ENCODE peak calls at places on chromosome 3, in five cellular contexts. One of them, this sample, is unnamed.

GRCh38 chr3:111333642-111334041 is 208.4 kb upstream of the CD96 start:
- DNase-seq in epithelial cell of proximal tubule: no peak
- DNase-seq in adrenal gland: no peak
- DNase-seq in breast epithelium: no peak
- DNase-seq in HepG2: no peak
- DNase-seq in this sample: no peak

GRCh38 chr3:28986922-28987321 is 293.9 kb upstream of the RBMS3 start:
- DNase-seq in epithelial cell of proximal tubule: no peak
- DNase-seq in breast epithelium: no peak
- DNase-seq in HepG2: no peak
- DNase-seq in adrenal gland: no peak
- DNase-seq in this sample: no peak

GRCh38 chr3:174581551-174581950 is 277.6 kb upstream of the NAALADL2 start:
- DNase-seq in epithelial cell of proximal tubule: no peak
- DNase-seq in breast epithelium: no peak
- DNase-seq in adrenal gland: no peak
- DNase-seq in HepG2: no peak
- DNase-seq in this sample: no peak

GRCh38 chr3:13419356-13420050 is 619 bp downstream of the NUP210 start:
- DNase-seq in breast epithelium: no peak
- DNase-seq in adrenal gland: peak; percentile 50
- DNase-seq in epithelial cell of proximal tubule: no peak
- DNase-seq in HepG2: no peak
- DNase-seq in this sample: no peak

GRCh38 chr3:179464296-179465092 is 13.2 kb upstream of the GNB4 start:
- DNase-seq in epithelial cell of proximal tubule: no peak
- DNase-seq in adrenal gland: no peak
- DNase-seq in breast epithelium: peak; percentile 75
- DNase-seq in HepG2: no peak
- DNase-seq in this sample: peak; percentile 47

GRCh38 chr3:41265823-41266273 is 66.5 kb downstream of the CTNNB1 start:
- DNase-seq in adrenal gland: no peak
- DNase-seq in HepG2: peak; percentile 96
- DNase-seq in breast epithelium: no peak
- DNase-seq in epithelial cell of proximal tubule: no peak
- DNase-seq in this sample: no peak

GRCh38 chr3:112653881-112654300 is 12.9 kb upstream of the CCDC80 start:
- DNase-seq in breast epithelium: no peak
- DNase-seq in HepG2: no peak
- DNase-seq in epithelial cell of proximal tubule: no peak
- DNase-seq in adrenal gland: no peak
- DNase-seq in this sample: no peak

GRCh38 chr3:113132571-113132996 is 78.8 kb upstream of the BOC start:
- DNase-seq in epithelial cell of proximal tubule: no peak
- DNase-seq in adrenal gland: no peak
- DNase-seq in breast epithelium: no peak
- DNase-seq in HepG2: peak; percentile 1
- DNase-seq in this sample: no peak

GRCh38 chr3:17195856-17196604 is 311.3 kb downstream of the PLCL2 start:
- DNase-seq in epithelial cell of proximal tubule: no peak
- DNase-seq in adrenal gland: no peak
- DNase-seq in HepG2: no peak
- DNase-seq in breast epithelium: no peak
- DNase-seq in this sample: no peak

GRCh38 chr3:21654662-21655061 is 96.3 kb downstream of the ZNF385D start:
- DNase-seq in adrenal gland: no peak
- DNase-seq in HepG2: no peak
- DNase-seq in epithelial cell of proximal tubule: no peak
- DNase-seq in breast epithelium: no peak
- DNase-seq in this sample: no peak

GRCh38 chr3:38129058-38129457 is 7.9 kb downstream of the ACAA1 start:
- DNase-seq in epithelial cell of proximal tubule: no peak
- DNase-seq in adrenal gland: peak; percentile 29
- DNase-seq in breast epithelium: no peak
- DNase-seq in HepG2: no peak
- DNase-seq in this sample: peak; percentile 78

GRCh38 chr3:29144361-29144760 is 136.5 kb upstream of the RBMS3 start:
- DNase-seq in adrenal gland: no peak
- DNase-seq in breast epithelium: no peak
- DNase-seq in epithelial cell of proximal tubule: no peak
- DNase-seq in HepG2: no peak
- DNase-seq in this sample: no peak

GRCh38 chr3:188197388-188197847 is 43.5 kb downstream of the LPP start:
- DNase-seq in adrenal gland: no peak
- DNase-seq in HepG2: no peak
- DNase-seq in epithelial cell of proximal tubule: no peak
- DNase-seq in breast epithelium: no peak
- DNase-seq in this sample: no peak

GRCh38 chr3:168545591-168545990 is 449.9 kb upstream of the GOLIM4 start:
- DNase-seq in breast epithelium: no peak
- DNase-seq in epithelial cell of proximal tubule: no peak
- DNase-seq in HepG2: no peak
- DNase-seq in adrenal gland: no peak
- DNase-seq in this sample: no peak

GRCh38 chr3:167559922-167560321 is 86.1 kb upstream of the SERPINI2 start:
- DNase-seq in breast epithelium: no peak
- DNase-seq in HepG2: no peak
- DNase-seq in adrenal gland: no peak
- DNase-seq in epithelial cell of proximal tubule: no peak
- DNase-seq in this sample: no peak

GRCh38 chr3:8741581-8742355 is 8.2 kb downstream of the CAV3 start:
- DNase-seq in HepG2: peak; percentile 89
- DNase-seq in adrenal gland: peak; percentile 51
- DNase-seq in breast epithelium: peak; percentile 16
- DNase-seq in epithelial cell of proximal tubule: no peak
- DNase-seq in this sample: peak; percentile 40

GRCh38 chr3:4716731-4717362 is 223.7 kb downstream of the ITPR1 start:
- DNase-seq in epithelial cell of proximal tubule: no peak
- DNase-seq in adrenal gland: no peak
- DNase-seq in breast epithelium: no peak
- DNase-seq in HepG2: no peak
- DNase-seq in this sample: no peak

GRCh38 chr3:112390783-112391641 is 58.1 kb downstream of the CD200 start:
- DNase-seq in HepG2: no peak
- DNase-seq in adrenal gland: no peak
- DNase-seq in epithelial cell of proximal tubule: no peak
- DNase-seq in breast epithelium: peak; percentile 40
- DNase-seq in this sample: no peak

GRCh38 chr3:21042184-21042583 is 708.8 kb downstream of the ZNF385D start:
- DNase-seq in adrenal gland: no peak
- DNase-seq in epithelial cell of proximal tubule: no peak
- DNase-seq in HepG2: no peak
- DNase-seq in breast epithelium: no peak
- DNase-seq in this sample: no peak

GRCh38 chr3:73759290-73759689 is 134.5 kb upstream of the PDZRN3 start:
- DNase-seq in epithelial cell of proximal tubule: no peak
- DNase-seq in adrenal gland: no peak
- DNase-seq in breast epithelium: no peak
- DNase-seq in HepG2: no peak
- DNase-seq in this sample: no peak

GRCh38 chr3:32384938-32385337 is 6.7 kb upstream of the CMTM7 start:
- DNase-seq in breast epithelium: no peak
- DNase-seq in HepG2: no peak
- DNase-seq in epithelial cell of proximal tubule: no peak
- DNase-seq in adrenal gland: no peak
- DNase-seq in this sample: no peak

GRCh38 chr3:135238201-135238600 is 443.1 kb downstream of the EPHB1 start:
- DNase-seq in breast epithelium: no peak
- DNase-seq in adrenal gland: no peak
- DNase-seq in epithelial cell of proximal tubule: no peak
- DNase-seq in HepG2: no peak
- DNase-seq in this sample: no peak

GRCh38 chr3:184912166-184912565 is 100.2 kb downstream of the VPS8 start:
- DNase-seq in adrenal gland: no peak
- DNase-seq in HepG2: no peak
- DNase-seq in epithelial cell of proximal tubule: no peak
- DNase-seq in breast epithelium: no peak
- DNase-seq in this sample: no peak

GRCh38 chr3:108662141-108662738 is 72.7 kb downstream of the DZIP3 start:
- DNase-seq in breast epithelium: no peak
- DNase-seq in HepG2: peak; percentile 56
- DNase-seq in epithelial cell of proximal tubule: peak; percentile 35
- DNase-seq in adrenal gland: peak; percentile 32
- DNase-seq in this sample: no peak

GRCh38 chr3:52221563-52222318 is 3.7 kb downstream of the TLR9 start:
- DNase-seq in breast epithelium: no peak
- DNase-seq in adrenal gland: no peak
- DNase-seq in HepG2: no peak
- DNase-seq in epithelial cell of proximal tubule: no peak
- DNase-seq in this sample: no peak

GRCh38 chr3:173109143-173109542 is 31.9 kb downstream of the SPATA16 start:
- DNase-seq in HepG2: no peak
- DNase-seq in adrenal gland: no peak
- DNase-seq in epithelial cell of proximal tubule: no peak
- DNase-seq in breast epithelium: no peak
- DNase-seq in this sample: no peak

GRCh38 chr3:47362704-47363103 is 18.1 kb upstream of the PTPN23 start:
- DNase-seq in HepG2: no peak
- DNase-seq in epithelial cell of proximal tubule: no peak
- DNase-seq in breast epithelium: no peak
- DNase-seq in adrenal gland: no peak
- DNase-seq in this sample: no peak

DNA sequence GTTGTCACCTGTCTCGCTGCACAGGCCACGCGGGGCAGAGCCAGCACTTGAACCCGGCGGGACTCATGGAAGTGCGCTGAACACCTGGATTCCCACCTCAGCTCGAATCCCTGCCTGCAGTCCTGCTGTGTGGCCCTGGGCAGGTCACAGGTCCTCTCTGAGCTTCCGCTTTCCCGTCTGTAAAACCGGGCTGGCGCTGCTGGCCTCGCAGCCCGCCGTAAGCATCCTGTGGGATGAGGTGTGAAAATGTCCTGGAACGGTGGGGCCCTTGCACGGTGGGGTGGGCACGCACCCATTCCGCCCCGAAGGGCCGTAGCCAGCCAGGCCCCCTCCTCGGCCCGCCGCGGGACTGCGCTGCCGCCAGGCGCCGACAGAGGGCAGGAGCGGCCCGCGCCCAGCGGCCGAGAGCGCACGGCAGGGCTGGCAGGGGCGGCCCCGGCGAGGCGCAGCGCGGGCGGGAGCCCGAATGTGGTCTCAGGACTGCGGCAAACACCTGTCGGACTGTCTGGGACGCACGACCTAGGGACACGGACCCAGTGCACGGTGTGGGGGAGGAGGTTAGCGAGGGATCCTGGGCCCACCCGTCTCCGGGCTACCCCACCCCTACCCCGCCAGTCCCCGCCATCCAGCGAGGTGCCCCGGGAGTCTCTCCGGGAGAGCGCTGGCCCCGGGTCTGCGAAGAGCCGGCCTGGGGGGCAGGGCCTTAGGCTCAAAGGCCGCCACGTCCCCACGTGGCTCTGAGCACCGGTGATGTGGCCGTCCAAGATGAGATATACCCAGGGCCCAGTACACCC is 40.4 kb downstream of the DNAJB8 start:
- DNase-seq in epithelial cell of proximal tubule: no peak
- DNase-seq in adrenal gland: no peak
- DNase-seq in breast epithelium: no peak
- DNase-seq in HepG2: peak; percentile 35
- DNase-seq in this sample: no peak
- H3K4me3 ChIP-seq in epithelial cell of proximal tubule: peak overlapping the region; percentile 27
- H3K4me3 ChIP-seq in adrenal gland: no peak overlapping the region
- H3K4me3 ChIP-seq in breast epithelium: no peak overlapping the region
- H3K4me3 ChIP-seq in HepG2: no peak overlapping the region
- H3K4me3 ChIP-seq in this sample: no peak overlapping the region

GRCh38 chr3:147381610-147382009 is 24.7 kb downstream of the ZIC4 start:
- DNase-seq in epithelial cell of proximal tubule: no peak
- DNase-seq in HepG2: no peak
- DNase-seq in adrenal gland: no peak
- DNase-seq in breast epithelium: no peak
- DNase-seq in this sample: no peak

GRCh38 chr3:147384210-147385058 is 21.9 kb downstream of the ZIC4 start:
- DNase-seq in epithelial cell of proximal tubule: no peak
- DNase-seq in breast epithelium: no peak
- DNase-seq in HepG2: no peak
- DNase-seq in adrenal gland: no peak
- DNase-seq in this sample: no peak

GRCh38 chr3:147385059-147386012 is 21.0 kb downstream of the ZIC4 start:
- DNase-seq in epithelial cell of proximal tubule: no peak
- DNase-seq in breast epithelium: no peak
- DNase-seq in HepG2: no peak
- DNase-seq in adrenal gland: no peak
- DNase-seq in this sample: no peak

GRCh38 chr3:147380996-147381376 is 25.4 kb downstream of the ZIC4 start:
- DNase-seq in adrenal gland: no peak
- DNase-seq in epithelial cell of proximal tubule: no peak
- DNase-seq in breast epithelium: no peak
- DNase-seq in HepG2: no peak
- DNase-seq in this sample: no peak

GRCh38 chr3:147383617-147384016 is 22.7 kb downstream of the ZIC4 start:
- DNase-seq in adrenal gland: no peak
- DNase-seq in breast epithelium: no peak
- DNase-seq in epithelial cell of proximal tubule: no peak
- DNase-seq in HepG2: no peak
- DNase-seq in this sample: no peak
- H3K4me3 ChIP-seq in adrenal gland: no peak overlapping the region
- H3K4me3 ChIP-seq in breast epithelium: no peak overlapping the region
- H3K4me3 ChIP-seq in epithelial cell of proximal tubule: no peak overlapping the region
- H3K4me3 ChIP-seq in HepG2: no peak overlapping the region
- H3K4me3 ChIP-seq in this sample: no peak overlapping the region

GRCh38 chr3:101852315-101852714 is 3.0 kb downstream of the NFKBIZ start:
- DNase-seq in epithelial cell of proximal tubule: no peak
- DNase-seq in breast epithelium: no peak
- DNase-seq in HepG2: no peak
- DNase-seq in adrenal gland: no peak
- DNase-seq in this sample: no peak
- H3K4me3 ChIP-seq in epithelial cell of proximal tubule: peak overlapping the region; percentile 96
- H3K4me3 ChIP-seq in breast epithelium: peak overlapping the region; percentile 83
- H3K4me3 ChIP-seq in HepG2: peak overlapping the region; percentile 95
- H3K4me3 ChIP-seq in adrenal gland: no peak overlapping the region
- H3K4me3 ChIP-seq in this sample: no peak overlapping the region

DNA sequence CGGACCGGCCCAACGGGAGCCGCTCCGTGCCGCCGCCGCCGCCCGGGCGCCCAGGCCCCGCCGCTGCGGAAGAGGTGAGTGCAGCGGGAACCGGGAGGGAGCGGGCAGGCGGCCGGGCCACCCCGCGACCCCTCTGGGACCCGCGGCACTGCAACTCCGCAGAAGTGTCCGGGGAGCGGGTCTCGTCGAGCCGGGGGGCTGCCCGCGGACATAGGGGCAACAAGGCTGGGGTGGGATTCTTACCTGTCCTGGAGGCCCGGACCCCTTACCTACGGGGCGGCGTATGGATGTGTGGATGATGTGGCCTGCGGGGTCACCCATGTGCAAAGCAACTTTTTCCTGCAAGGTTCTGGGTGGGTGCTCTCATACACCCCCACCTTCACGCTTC is 361 bp downstream of the SEMA3F start:
- DNase-seq in adrenal gland: no peak
- DNase-seq in HepG2: no peak
- DNase-seq in breast epithelium: no peak
- DNase-seq in epithelial cell of proximal tubule: no peak
- DNase-seq in this sample: no peak
- H3K4me3 ChIP-seq in adrenal gland: no peak overlapping the region
- H3K4me3 ChIP-seq in HepG2: peak overlapping the region; percentile 67
- H3K4me3 ChIP-seq in breast epithelium: peak overlapping the region; percentile 47
- H3K4me3 ChIP-seq in epithelial cell of proximal tubule: peak overlapping the region; percentile 63
- H3K4me3 ChIP-seq in this sample: peak overlapping the region; percentile 36

GRCh38 chr3:44885618-44886017 is 11.2 kb downstream of the TGM4 start:
- DNase-seq in adrenal gland: peak; percentile 57
- DNase-seq in breast epithelium: no peak
- DNase-seq in HepG2: peak; percentile 34
- DNase-seq in epithelial cell of proximal tubule: peak; percentile 77
- DNase-seq in this sample: no peak
- H3K4me3 ChIP-seq in adrenal gland: no peak overlapping the region
- H3K4me3 ChIP-seq in breast epithelium: no peak overlapping the region
- H3K4me3 ChIP-seq in HepG2: no peak overlapping the region
- H3K4me3 ChIP-seq in epithelial cell of proximal tubule: no peak overlapping the region
- H3K4me3 ChIP-seq in this sample: no peak overlapping the region

This sample was measured in lower leg skin.